ENCODE peak calls at places on chromosome 3, in six cellular contexts. Z is fibroblast of pulmonary artery, P is fibroblast of lung, O is OCI-LY7, H is ovary, J is epithelial cell of esophagus. N is an unnamed sample.

GRCh38 chr3:39541917-39542329 is 74.4 kb downstream of the MOBP start:
- DNase-seq in Z (peak), P (peak), O (peak), H (no peak), J (peak), N (no peak)

GRCh38 chr3:94429517-94429916 is 366.7 kb downstream of the NSUN3 start:
- DNase-seq in Z (no peak), P (no peak), O (no peak), H (no peak), J (peak), N (no peak)

GRCh38 chr3:127136024-127136600 is 56.8 kb upstream of the PRR23E start:
- DNase-seq in Z (no peak), P (no peak), O (no peak), H (no peak), J (no peak), N (no peak)

GRCh38 chr3:124483915-124484470 is 246.3 kb upstream of the UMPS start:
- DNase-seq in Z (no peak), P (no peak), O (no peak), H (no peak), J (peak), N (no peak)

GRCh38 chr3:123229145-123229544 is 27.4 kb downstream of the SEC22A start:
- DNase-seq in Z (peak), P (no peak), O (peak), H (no peak), J (no peak), N (no peak)

GRCh38 chr3:167372138-167372537 is 8.0 kb downstream of the ZBBX start:
- DNase-seq in Z (no peak), P (no peak), O (no peak), H (no peak), J (no peak), N (no peak)

GRCh38 chr3:62318365-62318751 is 55.0 kb downstream of the FEZF2 start:
- DNase-seq in Z (no peak), P (no peak), O (no peak), H (no peak), J (no peak), N (no peak)

GRCh38 chr3:81658322-81658997 is 103.0 kb downstream of the GBE1 start:
- DNase-seq in Z (no peak), P (no peak), O (no peak), H (no peak), J (no peak), N (no peak)

GRCh38 chr3:128398586-128398985 is 68.1 kb downstream of the DNAJB8 start:
- DNase-seq in Z (no peak), P (no peak), O (no peak), H (no peak), J (no peak), N (no peak)

GRCh38 chr3:13379191-13379830 is 40.8 kb downstream of the NUP210 start:
- DNase-seq in Z (peak), P (peak), O (no peak), H (no peak), J (peak), N (no peak)

GRCh38 chr3:33645060-33645841 is 72.8 kb downstream of the CLASP2 start:
- DNase-seq in Z (peak), P (peak), O (no peak), H (no peak), J (peak), N (no peak)

GRCh38 chr3:55097441-55097840 is 169.6 kb upstream of the LRTM1 start:
- DNase-seq in Z (no peak), P (no peak), O (no peak), H (no peak), J (no peak), N (no peak)

GRCh38 chr3:50714953-50715352 is 40.2 kb downstream of the DOCK3 start:
- DNase-seq in Z (no peak), P (no peak), O (no peak), H (no peak), J (peak), N (no peak)

GRCh38 chr3:33025648-33026178 is 71.2 kb downstream of the GLB1 start:
- DNase-seq in Z (no peak), P (no peak), O (no peak), H (no peak), J (no peak), N (no peak)

GRCh38 chr3:4914464-4914863 is 64.8 kb upstream of the BHLHE40 start:
- DNase-seq in Z (no peak), P (no peak), O (no peak), H (no peak), J (no peak), N (no peak)

GRCh38 chr3:4271834-4272233 is 31.3 kb upstream of the SETMAR start:
- DNase-seq in Z (peak), P (peak), O (peak), H (no peak), J (peak), N (no peak)

GRCh38 chr3:41290736-41291135 is 91.4 kb downstream of the CTNNB1 start:
- DNase-seq in Z (peak), P (peak), O (no peak), H (no peak), J (no peak), N (no peak)

GRCh38 chr3:149967067-149967685 is 3.5 kb downstream of the PFN2 start:
- DNase-seq in Z (peak), P (peak), O (peak), H (no peak), J (peak), N (no peak)

GRCh38 chr3:48433472-48434118 is 3.7 kb upstream of the PLXNB1 start:
- DNase-seq in Z (peak), P (peak), O (no peak), H (peak), J (peak), N (no peak)
- H3K4me3 ChIP-seq in Z (no peak), P (no peak), O (no peak), H (no peak), J (peak), N (no peak)

DNA sequence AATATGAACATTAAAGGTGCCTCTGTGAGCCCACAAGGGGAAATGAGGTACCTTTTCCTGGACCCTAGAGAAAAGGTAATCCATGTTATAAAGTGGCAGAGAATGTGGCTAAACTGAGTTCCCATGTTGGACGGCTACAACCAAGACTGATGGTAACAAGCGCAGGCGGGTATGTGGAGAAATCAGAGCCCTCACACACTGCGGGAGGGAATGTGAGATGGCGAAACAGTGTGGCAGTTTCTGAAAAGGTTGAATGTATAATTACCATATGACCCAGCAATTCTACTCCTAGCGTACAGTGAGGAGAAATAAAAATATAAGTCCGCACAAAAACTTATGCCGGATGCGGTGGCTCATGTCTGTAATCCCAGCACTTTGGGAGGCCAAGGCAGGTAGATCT is 24.1 kb upstream of the SHISA5 start:
- DNase-seq in Z (no peak), P (no peak), O (no peak), H (no peak), J (no peak), N (no peak)
- TF ChIP-seq CTCF in Z (no peak), P (no peak), O (no peak), H (no peak), J (no peak), N (no peak)

GRCh38 chr3:122183521-122183892 is at the start of gene CASR:
- DNase-seq in Z (no peak), P (no peak), O (no peak), H (no peak), J (peak), N (no peak)
- H3K4me3 ChIP-seq in Z (no peak), P (no peak), O (no peak), H (no peak), J (no peak), N (peak)

DNA sequence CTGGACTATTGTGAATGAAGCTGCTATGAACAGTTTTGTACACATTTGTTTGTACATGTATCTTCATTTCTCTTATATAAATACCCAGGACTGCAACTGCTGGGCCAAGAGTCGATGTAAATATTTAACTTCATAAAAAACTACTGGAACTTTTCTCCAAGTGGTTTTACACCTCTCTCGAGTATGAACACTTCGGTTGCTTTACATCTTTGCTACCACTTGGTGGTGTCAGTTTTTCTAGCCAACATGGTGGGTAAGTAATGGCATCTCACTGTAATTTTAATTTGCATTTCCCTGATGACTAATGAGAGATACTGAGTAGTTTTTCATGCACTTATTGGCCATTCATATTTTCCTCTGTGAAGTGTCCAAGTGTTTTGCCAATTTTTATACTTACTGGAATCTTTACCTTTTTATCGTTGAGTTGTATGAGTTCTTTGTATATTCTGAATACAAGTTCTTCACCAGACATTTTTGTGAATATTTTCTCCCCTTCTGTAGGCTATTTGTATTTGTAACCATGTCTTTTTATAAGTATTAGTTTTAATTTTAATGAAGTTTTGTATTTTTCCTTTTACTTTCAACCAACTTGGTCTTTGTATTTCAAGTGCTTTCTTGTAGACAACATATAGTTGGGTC is 44.4 kb downstream of the PCOLCE2 start:
- DNase-seq in Z (peak), P (peak), O (peak), H (no peak), J (peak), N (peak)
- TF ChIP-seq CTCF in Z (peak), P (peak), O (peak), H (no peak), J (peak), N (peak)

DNA sequence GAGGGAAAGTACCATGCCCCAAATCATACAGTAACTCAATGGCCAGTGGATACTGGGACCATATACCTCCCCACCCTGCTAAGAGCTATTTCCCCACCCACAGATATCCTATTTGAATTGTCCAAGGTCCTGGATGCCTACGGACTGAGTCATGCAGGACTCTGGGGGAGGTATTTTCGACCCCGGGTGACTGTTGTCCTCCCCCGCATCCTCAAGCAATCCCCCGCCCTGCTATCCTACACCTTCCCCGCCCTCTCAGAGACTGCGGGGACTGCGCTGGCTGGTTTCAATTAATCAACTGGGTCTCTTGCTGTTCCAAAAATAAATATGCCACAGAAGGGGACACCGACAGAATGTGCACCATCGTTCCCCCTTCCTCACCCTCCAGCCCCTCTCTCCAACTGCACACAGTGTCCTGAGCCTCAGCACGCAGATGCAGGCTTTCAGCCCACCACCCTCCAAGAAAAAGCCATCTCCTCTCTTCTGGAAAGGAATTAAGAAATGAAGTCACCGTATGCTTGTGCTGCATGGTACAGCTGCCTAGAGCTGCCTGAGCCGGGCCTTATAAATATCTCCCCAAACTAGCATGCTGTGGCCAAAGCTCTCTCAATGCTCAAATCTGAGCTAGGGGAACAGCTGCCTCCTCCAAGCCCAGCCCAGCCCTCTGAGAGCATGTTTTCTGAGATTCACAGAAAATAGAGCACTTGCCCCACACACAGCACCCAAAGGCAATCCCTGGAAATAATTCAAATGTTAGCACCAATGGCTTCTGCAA is 8.2 kb downstream of the CAV3 start:
- DNase-seq in Z (peak), P (peak), O (no peak), H (peak), J (peak), N (no peak)
- H3K4me3 ChIP-seq in Z (peak), P (no peak), O (no peak), H (no peak), J (no peak), N (no peak)

GRCh38 chr3:46368569-46368968 is 2.2 kb upstream of the CCR5 start:
- DNase-seq in Z (no peak), P (no peak), O (peak), H (no peak), J (peak), N (peak)
- TF ChIP-seq CTCF in Z (no peak), P (no peak), O (peak), H (no peak), J (peak), N (peak)